ENCODE peak calls at places on chromosomes 11 and 22, in six cellular contexts. T is ovary, I is NCI-H460, V is mesothelial cell of epicardium, J is ureter, N is foreskin fibroblast. B is an unnamed sample.

GRCh38 chr22:43796567-43796966 is 15.5 kb downstream of the EFCAB6 start:
- DNase-seq in T (no peak), N (peak; percentile 13), V (no peak), J (no peak), I (peak; percentile 7), B (no peak)

GRCh38 chr11:74739546-74740270 is 8.5 kb upstream of the CHRDL2 start:
- DNase-seq in N (peak; percentile 66), J (no peak), V (no peak), I (peak; percentile 45), T (peak; percentile 51), B (no peak)

GRCh38 chr22:38187413-38188212 is 6.0 kb upstream of the PLA2G6 start:
- DNase-seq in I (no peak), J (no peak), T (no peak), N (no peak), V (no peak), B (no peak)

GRCh38 chr11:73565804-73566203 is 32.1 kb downstream of the FAM168A start:
- DNase-seq in N (no peak), T (no peak), J (no peak), I (no peak), V (no peak), B (no peak)

GRCh38 chr22:39185601-39186012 is 33.1 kb upstream of the CBX7 start:
- DNase-seq in T (no peak), J (no peak), I (no peak), V (no peak), N (peak; percentile 87), B (peak; percentile 81)

GRCh38 chr11:66279092-66279797 is 1.3 kb downstream of the CNIH2 start:
- DNase-seq in J (no peak), T (peak; percentile 32), V (no peak), N (no peak), I (no peak), B (no peak)

GRCh38 chr11:126716456-126717083 is 284.0 kb downstream of the KIRREL3 start:
- DNase-seq in V (no peak), J (no peak), I (peak; percentile 18), T (no peak), N (no peak), B (no peak)

GRCh38 chr22:24066260-24066659 is 55.2 kb downstream of the CABIN1 start:
- DNase-seq in N (no peak), T (no peak), I (no peak), V (no peak), J (peak; percentile 60), B (no peak)

GRCh38 chr22:32677876-32678275 is 123.6 kb upstream of the TIMP3 start:
- DNase-seq in J (no peak), T (no peak), N (no peak), V (no peak), I (no peak), B (no peak)

GRCh38 chr11:63843042-63843441 is 4.1 kb downstream of the MARK2 start:
- DNase-seq in V (no peak), I (no peak), N (no peak), J (no peak), T (no peak), B (no peak)